ENCODE peak calls at places on chromosomes 12 and 14, in four cellular contexts. G is HepG2, L is K562, R is GM12878. W is an unnamed sample.

GRCh38 chr12:67981236-67982164 is 7.7 kb upstream of the IFNG-AS1 start:
- DNase-seq in R (no peak), L (no peak), G (no peak), W (peak)

GRCh38 chr12:5177096-5177495 is 133.4 kb downstream of the KCNA5 start:
- DNase-seq in R (no peak), L (no peak), G (no peak), W (no peak)

GRCh38 chr12:64450711-64451486 is 1.0 kb upstream of the TBK1 start:
- DNase-seq in G (peak), L (peak), R (no peak), W (peak)

GRCh38 chr12:123269395-123269892 is 2.2 kb downstream of the CDK2AP1 start:
- DNase-seq in G (peak), R (no peak), L (no peak), W (no peak)

GRCh38 chr12:94145231-94145979 is 3.0 kb upstream of the PLXNC1 start:
- DNase-seq in G (no peak), R (no peak), L (peak), W (no peak)

GRCh38 chr12:1972856-1973317 is 31.4 kb downstream of the DCP1B start:
- DNase-seq in G (no peak), R (no peak), L (no peak), W (no peak)

GRCh38 chr12:96171905-96172304 is 22.3 kb upstream of the ELK3 start:
- DNase-seq in G (no peak), R (no peak), L (no peak), W (no peak)

GRCh38 chr12:83147341-83147740 is 460.6 kb downstream of the TMTC2 start:
- DNase-seq in L (no peak), R (no peak), G (no peak), W (no peak)

GRCh38 chr12:90090929-90091651 is 382.5 kb upstream of the ATP2B1 start:
- DNase-seq in R (no peak), G (no peak), L (peak), W (no peak)

GRCh38 chr14:54642950-54643695 is 76.2 kb downstream of the SAMD4A start:
- DNase-seq in L (peak), G (peak), R (no peak), W (no peak)

GRCh38 chr14:92366237-92366636 is 43.3 kb downstream of the SLC24A4 start:
- DNase-seq in R (no peak), G (peak), L (no peak), W (no peak)

GRCh38 chr14:99698642-99699041 is 14.5 kb downstream of the CYP46A1 start:
- DNase-seq in G (no peak), L (no peak), R (no peak), W (peak)

GRCh38 chr12:107891967-107892366 is 117.5 kb downstream of the ASCL4 start:
- DNase-seq in G (no peak), R (no peak), L (peak), W (peak)

GRCh38 chr12:41511247-41511646 is 323.1 kb downstream of the PDZRN4 start:
- DNase-seq in R (no peak), G (no peak), L (no peak), W (no peak)

GRCh38 chr14:102363182-102363952 is 626 bp downstream of the TECPR2 start:
- DNase-seq in R (no peak), G (no peak), L (peak), W (no peak)

GRCh38 chr14:91399868-91400640 is 17.6 kb downstream of the CCDC88C start:
- DNase-seq in L (no peak), G (no peak), R (no peak), W (no peak)

GRCh38 chr12:13937735-13938134 is 43.7 kb downstream of the GRIN2B start:
- DNase-seq in R (no peak), L (no peak), G (no peak), W (no peak)

GRCh38 chr12:128109236-128109635 is 157.7 kb upstream of the TMEM132C start:
- DNase-seq in G (no peak), R (no peak), L (no peak), W (no peak)

GRCh38 chr12:107931761-107932160 is 157.3 kb downstream of the ASCL4 start:
- DNase-seq in R (no peak), L (no peak), G (no peak), W (no peak)

GRCh38 chr12:5796171-5797091 is 148.6 kb downstream of the ANO2 start:
- DNase-seq in G (peak), R (no peak), L (peak), W (peak)

GRCh38 chr14:99758121-99758871 is 34.9 kb upstream of the EML1 start:
- DNase-seq in L (no peak), G (no peak), R (no peak), W (no peak)

DNA sequence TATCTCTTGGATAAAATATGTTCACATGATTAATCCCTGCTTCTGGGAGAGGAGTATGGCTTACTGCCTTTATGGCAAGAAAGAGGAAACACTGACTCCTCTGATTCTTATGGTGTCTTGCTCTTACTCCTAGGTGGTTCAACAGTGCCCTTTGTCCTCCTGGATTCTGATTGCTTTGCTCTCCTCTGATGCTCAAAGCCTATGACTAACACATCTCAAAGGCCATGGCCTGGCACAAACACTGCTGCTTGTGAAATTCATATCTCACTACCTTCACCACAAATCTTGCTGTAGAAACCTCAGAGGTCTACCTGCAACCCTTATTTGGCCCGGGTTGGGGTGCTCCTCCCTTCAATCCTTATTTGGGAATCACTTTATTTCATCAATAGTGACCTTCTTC is 217.2 kb downstream of the C12orf50 start:
- DNase-seq in R (no peak), G (no peak), L (no peak), W (no peak)
- TF ChIP-seq BHLHE40 in R (no peak), G (no peak), L (no peak), W (no peak)

GRCh38 chr12:69117566-69118266 is 121.7 kb upstream of the CPSF6 start:
- DNase-seq in L (no peak), G (no peak), R (no peak), W (no peak)
- TF ChIP-seq FOXK2 in L (no peak), G (no peak), R (no peak), W (no peak)

GRCh38 chr14:65769151-65769550 is 356.6 kb downstream of the FUT8 start:
- DNase-seq in G (no peak), L (no peak), R (no peak), W (no peak)
- TF ChIP-seq BHLHE40 in G (no peak), L (no peak), R (no peak), W (no peak)

GRCh38 chr14:31945701-31946100 is 131.4 kb upstream of the ARHGAP5 start:
- DNase-seq in G (no peak), L (no peak), R (no peak), W (no peak)

GRCh38 chr14:31950331-31950730 is 126.8 kb upstream of the ARHGAP5 start:
- DNase-seq in L (no peak), G (no peak), R (no peak), W (no peak)

GRCh38 chr14:31947076-31947475 is 130.0 kb upstream of the ARHGAP5 start:
- DNase-seq in L (no peak), G (no peak), R (no peak), W (no peak)

GRCh38 chr14:31949709-31950108 is 127.4 kb upstream of the ARHGAP5 start:
- DNase-seq in R (no peak), L (no peak), G (no peak), W (no peak)

DNA sequence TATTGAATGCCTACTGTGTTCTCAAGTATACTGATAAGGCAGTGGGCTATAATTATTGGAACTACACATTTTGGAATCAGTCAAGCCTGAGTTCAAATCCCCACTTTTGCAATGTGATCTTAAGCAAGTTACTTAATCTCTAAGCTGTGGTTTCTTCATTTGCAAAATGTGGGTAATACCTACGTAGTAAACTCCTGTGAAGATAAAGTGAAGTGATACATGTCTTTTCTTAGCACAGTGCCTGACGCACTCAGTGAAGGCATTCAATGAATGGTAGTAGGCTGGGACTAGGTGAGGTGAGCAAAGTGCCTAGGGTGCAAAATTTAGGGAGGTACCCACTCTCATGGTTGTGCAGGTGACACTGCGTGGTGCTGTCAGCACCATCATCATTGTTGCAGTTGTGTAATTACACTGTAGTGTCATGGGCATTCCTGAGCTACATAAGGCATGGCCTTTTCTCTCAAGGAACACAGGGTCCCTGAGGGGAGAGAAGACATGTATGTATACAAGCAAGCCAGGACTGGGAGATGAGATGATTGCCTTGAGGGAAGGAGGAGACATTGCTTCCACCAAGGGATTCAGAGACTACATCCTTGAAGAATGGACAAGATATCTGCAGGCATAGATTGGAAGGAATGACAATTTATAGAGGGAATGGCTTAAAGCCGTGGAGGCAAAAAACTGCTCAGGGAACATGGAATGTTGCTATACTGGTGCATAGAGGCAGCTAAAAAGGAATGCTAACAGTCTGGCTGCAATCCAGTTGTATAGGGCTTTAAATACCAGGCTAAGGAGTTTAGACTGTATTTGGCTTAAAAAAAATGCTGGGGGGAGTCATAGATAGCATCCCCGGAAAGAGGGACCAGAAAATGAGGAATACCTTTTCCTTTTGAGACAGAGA is 129.2 kb upstream of the ARHGAP5 start:
- DNase-seq in R (no peak), L (no peak), G (no peak), W (no peak)
- TF ChIP-seq FOXK2 in R (no peak), L (no peak), G (no peak), W (no peak)

GRCh38 chr14:25041484-25041883 is 8.5 kb downstream of the STXBP6 start:
- DNase-seq in L (no peak), R (no peak), G (no peak), W (no peak)

GRCh38 chr14:25044299-25044698 is 5.6 kb downstream of the STXBP6 start:
- DNase-seq in R (no peak), L (no peak), G (no peak), W (no peak)

GRCh38 chr14:25039933-25040332 is 10.0 kb downstream of the STXBP6 start:
- DNase-seq in R (no peak), L (no peak), G (no peak), W (no peak)

GRCh38 chr14:25042362-25043299 is 7.3 kb downstream of the STXBP6 start:
- DNase-seq in L (peak), G (peak), R (no peak), W (peak)

DNA sequence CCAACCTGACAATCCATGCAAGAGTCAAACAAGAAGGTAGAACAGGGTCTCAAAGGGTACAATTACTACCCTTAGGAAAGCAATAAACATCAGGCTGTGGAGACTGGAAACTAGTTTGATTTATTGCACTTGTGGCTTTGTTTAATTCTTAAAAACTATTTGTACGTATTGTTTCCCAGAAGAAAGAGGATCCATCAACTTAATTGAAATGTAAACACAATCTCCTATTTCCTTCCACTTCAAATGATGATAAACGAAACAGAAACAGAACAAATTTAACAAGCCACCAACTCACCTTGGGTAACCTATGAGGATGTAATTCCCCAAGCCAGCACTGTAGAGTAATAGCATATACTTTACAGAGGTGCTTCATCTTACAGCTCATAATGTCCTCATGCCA is 8.0 kb downstream of the STXBP6 start:
- DNase-seq in L (no peak), R (no peak), G (no peak), W (no peak)
- TF ChIP-seq BHLHE40 in L (no peak), R (no peak), G (no peak), W (no peak)

DNA sequence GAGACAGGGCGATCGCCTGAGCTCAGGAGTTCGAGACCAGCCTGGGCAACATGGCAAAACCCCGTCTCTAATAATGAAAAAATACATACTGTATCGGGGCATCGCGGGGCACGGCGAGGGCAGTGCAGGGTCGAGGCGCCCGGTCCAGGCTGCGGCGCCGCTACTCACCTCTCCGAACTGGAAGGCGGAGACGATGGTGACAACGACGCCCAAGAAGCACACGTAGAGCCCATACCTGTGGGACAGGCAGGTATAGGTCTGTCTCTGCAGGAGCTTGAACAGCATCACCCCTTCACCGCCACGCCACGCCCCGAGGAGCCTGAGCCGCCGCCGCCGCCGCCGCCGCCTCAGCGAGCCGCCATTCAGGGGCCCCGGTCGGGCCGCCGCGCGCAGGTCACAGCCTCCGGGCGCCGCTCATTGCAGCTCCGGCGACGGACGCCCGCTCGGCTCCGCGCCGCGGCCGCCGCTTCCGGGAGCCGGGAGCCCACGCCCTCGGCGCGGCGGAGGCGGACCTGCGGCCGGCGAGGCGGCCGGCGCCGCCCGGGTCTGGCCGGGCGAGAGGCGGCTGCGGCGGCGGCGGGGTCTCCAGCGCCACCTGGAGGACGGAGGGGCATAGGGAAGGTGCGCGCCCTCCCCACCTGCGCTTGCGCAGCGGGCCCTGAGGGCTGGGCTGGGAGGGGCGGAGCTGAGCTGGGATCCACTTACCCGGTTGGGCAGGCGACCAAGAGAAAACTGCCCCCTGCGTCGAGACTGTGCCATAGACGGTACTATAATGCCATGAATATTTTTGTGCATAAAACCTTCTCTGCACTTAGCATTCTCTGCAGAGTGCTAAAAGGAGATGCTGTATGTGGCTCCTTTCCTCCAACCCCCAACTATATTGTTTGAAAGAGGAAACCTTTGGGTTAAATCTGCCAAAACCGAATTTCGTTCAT is at the start of gene GNPTAB:
- DNase-seq in R (peak), G (peak), L (peak), W (peak)
- TF ChIP-seq FOXK2 in R (no peak), G (no peak), L (no peak), W (no peak)

GRCh38 chr12:103812789-103813188 is 28.2 kb downstream of the NT5DC3 start:
- DNase-seq in R (no peak), L (no peak), G (no peak), W (no peak)
- TF ChIP-seq BHLHE40 in R (no peak), L (no peak), G (no peak), W (no peak)

DNA sequence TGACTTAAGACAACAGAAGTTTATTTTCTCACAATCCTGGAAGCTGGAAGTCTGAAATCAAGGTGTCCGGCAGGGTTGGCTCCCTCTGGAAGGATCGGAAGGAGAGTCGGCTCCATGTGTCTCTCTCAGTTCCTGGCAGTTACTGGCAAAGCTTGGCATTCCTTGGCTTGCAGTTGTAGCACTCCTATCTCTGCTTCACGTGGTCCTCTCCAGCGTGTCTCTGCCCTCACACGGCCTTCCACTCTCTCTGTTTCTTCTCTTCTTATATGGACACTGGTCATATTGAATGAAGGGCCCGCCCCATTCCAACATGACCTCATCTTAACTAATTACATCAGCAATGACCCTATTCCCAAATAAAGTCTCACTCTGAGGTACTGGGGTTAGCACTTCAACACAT is 60.1 kb upstream of the TUNAR start:
- DNase-seq in L (no peak), R (no peak), G (no peak), W (no peak)
- TF ChIP-seq FOXK2 in L (no peak), R (no peak), G (no peak), W (no peak)

GRCh38 chr12:55767156-55767555 is 24.2 kb downstream of the GDF11 start:
- DNase-seq in L (no peak), G (no peak), R (no peak), W (no peak)

GRCh38 chr12:55771736-55772135 is 28.8 kb downstream of the GDF11 start:
- DNase-seq in G (no peak), L (no peak), R (no peak), W (no peak)
- TF ChIP-seq BHLHE40 in G (no peak), L (no peak), R (no peak), W (no peak)

W was measured in HEK293T.